ENCODE peak calls at places on chromosomes 4 and X, in nine cellular contexts. R is PC-3, K is IMR-90, J is cardiac muscle cell, C is neural progenitor cell, H is neuronal stem cell, M is mammary epithelial cell, D is transverse colon, N is prostate gland. Q is an unnamed sample. For H3K36me3, the result is how much of the 10 kb centered on the place peaks cover.

GRCh38 chrX:101803451-101803850 is 128.4 kb downstream of the ZMAT1 start:
- DNase-seq in R (peak), K (peak), J (no peak), C (peak), H (no peak), M (no peak), D (no peak), N (no peak), Q (no peak)

GRCh38 chr4:73450398-73451004 is 14.5 kb downstream of the AFP start:
- DNase-seq in R (peak), K (peak), J (no peak), C (peak), H (no peak), M (peak), D (no peak), N (no peak), Q (peak)

GRCh38 chr4:85126991-85127591 is 160.6 kb upstream of the WDFY3 start:
- DNase-seq in R (no peak), K (no peak), J (no peak), C (no peak), H (no peak), M (no peak), D (no peak), N (no peak), Q (no peak)

GRCh38 chrX:131572372-131573014 is 28.6 kb downstream of the OR13H1 start:
- DNase-seq in R (peak), K (no peak), J (no peak), C (no peak), H (no peak), M (no peak), D (no peak), N (no peak), Q (no peak)

GRCh38 chrX:119690921-119691716 is 1.8 kb downstream of the SEPTIN6 start:
- DNase-seq in R (no peak), K (peak), J (no peak), C (no peak), H (no peak), M (peak), D (peak), N (no peak), Q (peak)

GRCh38 chr4:3406021-3406420 is 35.7 kb upstream of the HGFAC start:
- DNase-seq in R (no peak), K (no peak), J (no peak), C (no peak), H (no peak), M (no peak), D (no peak), N (no peak), Q (no peak)

GRCh38 chr4:183532823-183533222 is 28.0 kb downstream of the ING2 start:
- DNase-seq in R (peak), K (peak), J (no peak), C (no peak), H (no peak), M (peak), D (no peak), N (no peak), Q (peak)

GRCh38 chrX:116379854-116380253 is 56.6 kb upstream of the SLC6A14 start:
- DNase-seq in R (peak), K (peak), J (no peak), C (no peak), H (no peak), M (peak), D (no peak), N (no peak), Q (peak)

GRCh38 chr4:125432078-125432477 is 117.3 kb downstream of the FAT4 start:
- DNase-seq in R (no peak), K (peak), J (peak), C (peak), H (peak), M (no peak), D (no peak), N (no peak), Q (peak)

GRCh38 chr4:111214371-111214770 is 591.5 kb upstream of the PITX2 start:
- DNase-seq in R (no peak), K (no peak), J (no peak), C (no peak), H (no peak), M (no peak), D (no peak), N (no peak), Q (no peak)

GRCh38 chr4:127708985-127709384 is 21.2 kb upstream of the SLC25A31 start:
- DNase-seq in R (peak), K (peak), J (no peak), C (no peak), H (no peak), M (peak), D (no peak), N (peak), Q (peak)

GRCh38 chrX:22202251-22202650 is 70.5 kb upstream of the CBLL2 start:
- DNase-seq in R (no peak), K (no peak), J (no peak), C (no peak), H (no peak), M (no peak), D (no peak), N (no peak), Q (no peak)

GRCh38 chr4:74789518-74789917 is 4.8 kb downstream of the BTC start:
- DNase-seq in R (no peak), K (no peak), J (no peak), C (no peak), H (no peak), M (no peak), D (no peak), N (no peak), Q (no peak)

GRCh38 chrX:3286196-3286920 is 60.1 kb downstream of the MXRA5 start:
- DNase-seq in R (peak), K (peak), J (no peak), C (no peak), H (no peak), M (peak), D (no peak), N (no peak), Q (peak)

GRCh38 chr4:7158081-7158750 is 34.1 kb upstream of the SORCS2 start:
- DNase-seq in R (no peak), K (no peak), J (no peak), C (no peak), H (no peak), M (no peak), D (no peak), N (no peak), Q (no peak)

GRCh38 chr4:60724623-60725022 is 475.5 kb upstream of the ADGRL3 start:
- DNase-seq in R (peak), K (peak), J (peak), C (peak), H (no peak), M (peak), D (no peak), N (no peak), Q (peak)

GRCh38 chr4:98796986-98797385 is 131.9 kb downstream of the EIF4E start:
- DNase-seq in R (no peak), K (no peak), J (no peak), C (no peak), H (no peak), M (no peak), D (no peak), N (no peak), Q (no peak)

GRCh38 chrX:134482371-134482770 is 22.4 kb downstream of the HPRT1 start:
- DNase-seq in R (no peak), K (no peak), J (no peak), C (no peak), H (no peak), M (no peak), D (no peak), N (no peak), Q (no peak)

GRCh38 chrX:22159071-22159470 is 113.6 kb upstream of the CBLL2 start:
- DNase-seq in R (peak), K (peak), J (no peak), C (no peak), H (no peak), M (peak), D (no peak), N (no peak), Q (peak)

GRCh38 chr4:48109413-48110263 is 24.4 kb downstream of the TXK start:
- DNase-seq in R (peak), K (peak), J (peak), C (peak), H (no peak), M (peak), D (no peak), N (peak), Q (peak)

GRCh38 chr4:101136373-101137370 is 210.7 kb downstream of the PPP3CA start:
- DNase-seq in R (peak), K (no peak), J (no peak), C (no peak), H (no peak), M (no peak), D (no peak), N (no peak), Q (no peak)

GRCh38 chr4:128812360-128812958 is 3.0 kb downstream of the JADE1 start:
- DNase-seq in R (peak), K (peak), J (peak), C (peak), H (peak), M (peak), D (no peak), N (peak), Q (peak)

GRCh38 chr4:17985832-17986231 is 35.7 kb downstream of the LCORL start:
- DNase-seq in R (no peak), K (no peak), J (no peak), C (no peak), H (no peak), M (no peak), D (no peak), N (no peak), Q (no peak)

GRCh38 chrX:120664081-120664480 is 34.2 kb upstream of the C1GALT1C1 start:
- DNase-seq in R (peak), K (peak), J (no peak), C (no peak), H (no peak), M (peak), D (no peak), N (no peak), Q (no peak)

GRCh38 chrX:45258741-45259402 is 58.2 kb upstream of the DIPK2B start:
- DNase-seq in R (no peak), K (no peak), J (no peak), C (no peak), H (no peak), M (no peak), D (peak), N (no peak), Q (no peak)

GRCh38 chr4:185792384-185793146 is 19.4 kb downstream of the SORBS2 start:
- DNase-seq in R (peak), K (peak), J (peak), C (peak), H (no peak), M (peak), D (no peak), N (no peak), Q (peak)

GRCh38 chr4:11106769-11107168 is 321.9 kb downstream of the HS3ST1 start:
- DNase-seq in R (no peak), K (no peak), J (no peak), C (no peak), H (no peak), M (peak), D (no peak), N (no peak), Q (no peak)

GRCh38 chr4:3328814-3329663 is 36.2 kb downstream of the RGS12 start:
- DNase-seq in R (no peak), K (no peak), J (peak), C (no peak), H (no peak), M (no peak), D (no peak), N (no peak), Q (no peak)

GRCh38 chrX:137033774-137034507 is at the start of gene GPR101:
- DNase-seq in R (no peak), K (no peak), J (peak), C (peak), H (no peak), M (no peak), D (no peak), N (no peak), Q (no peak)

GRCh38 chr4:86398187-86398586 is 38.3 kb upstream of the MAPK10 start:
- DNase-seq in R (no peak), K (no peak), J (no peak), C (no peak), H (no peak), M (no peak), D (no peak), N (no peak), Q (no peak)

GRCh38 chr4:52051615-52052474 is 741 bp downstream of the SPATA18 start:
- DNase-seq in R (no peak), K (peak), J (peak), C (peak), H (peak), M (peak), D (peak), N (peak), Q (peak)

GRCh38 chrX:35025820-35026219 is 83.2 kb downstream of the FAM47B start:
- DNase-seq in R (no peak), K (no peak), J (no peak), C (no peak), H (no peak), M (no peak), D (no peak), N (no peak), Q (no peak)

GRCh38 chr4:39469429-39470077 is 10.7 kb downstream of the LIAS start:
- DNase-seq in R (peak), K (peak), J (peak), C (peak), H (peak), M (peak), D (no peak), N (peak), Q (peak)

GRCh38 chr4:83328486-83328885 is 6.2 kb downstream of the HPSE start:
- DNase-seq in R (no peak), K (no peak), J (no peak), C (peak), H (no peak), M (no peak), D (no peak), N (no peak), Q (no peak)

GRCh38 chr4:188332265-188332664 is 193.0 kb downstream of the TRIML1 start:
- DNase-seq in R (no peak), K (no peak), J (no peak), C (no peak), H (no peak), M (no peak), D (no peak), N (no peak), Q (peak)
- H3K27ac ChIP-seq in R (no peak), K (no peak), J (no peak), C (no peak), H (no peak), M (no peak), D (no peak), N (no peak), Q (no peak)

DNA sequence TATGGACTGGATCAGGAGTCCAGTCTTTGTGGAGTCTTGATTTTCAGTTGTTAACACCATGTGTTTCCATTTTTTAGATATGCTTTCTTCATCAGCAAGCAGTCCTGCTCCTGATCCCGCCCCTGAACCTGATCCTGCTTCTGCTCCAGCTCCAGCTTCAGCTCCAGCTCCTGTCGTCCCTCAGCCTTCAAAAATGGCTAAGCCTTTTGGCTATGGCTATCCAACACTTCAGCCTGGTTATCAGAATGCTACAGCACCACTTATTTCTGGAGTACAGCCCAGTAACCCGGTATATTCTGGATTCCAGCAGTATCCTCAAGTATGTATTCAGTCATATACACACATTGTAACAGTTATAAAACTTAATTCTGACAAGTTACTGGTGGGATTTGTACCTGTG is 60.9 kb downstream of the SEC24B start:
- DNase-seq in R (no peak), K (no peak), J (peak), C (no peak), H (no peak), M (no peak), D (no peak), N (no peak), Q (no peak)
- H3K36me3 ChIP-seq in R (under half), K (under half), J (under half), C (under half), H (under half), M (under half), D (under half), N (under half), Q (under half)

GRCh38 chrX:154742623-154743022 is 8.3 kb downstream of the GAB3 start:
- DNase-seq in R (no peak), K (no peak), J (no peak), C (no peak), H (no peak), M (no peak), D (no peak), N (no peak), Q (no peak)

GRCh38 chrX:154734101-154734781 is 16.6 kb downstream of the GAB3 start:
- DNase-seq in R (peak), K (peak), J (no peak), C (no peak), H (no peak), M (peak), D (peak), N (no peak), Q (peak)

GRCh38 chrX:154735695-154736393 is 15.0 kb downstream of the GAB3 start:
- DNase-seq in R (peak), K (peak), J (no peak), C (no peak), H (no peak), M (peak), D (peak), N (no peak), Q (peak)

GRCh38 chrX:154739952-154740351 is 10.9 kb downstream of the GAB3 start:
- DNase-seq in R (no peak), K (no peak), J (no peak), C (no peak), H (no peak), M (no peak), D (no peak), N (no peak), Q (no peak)

DNA sequence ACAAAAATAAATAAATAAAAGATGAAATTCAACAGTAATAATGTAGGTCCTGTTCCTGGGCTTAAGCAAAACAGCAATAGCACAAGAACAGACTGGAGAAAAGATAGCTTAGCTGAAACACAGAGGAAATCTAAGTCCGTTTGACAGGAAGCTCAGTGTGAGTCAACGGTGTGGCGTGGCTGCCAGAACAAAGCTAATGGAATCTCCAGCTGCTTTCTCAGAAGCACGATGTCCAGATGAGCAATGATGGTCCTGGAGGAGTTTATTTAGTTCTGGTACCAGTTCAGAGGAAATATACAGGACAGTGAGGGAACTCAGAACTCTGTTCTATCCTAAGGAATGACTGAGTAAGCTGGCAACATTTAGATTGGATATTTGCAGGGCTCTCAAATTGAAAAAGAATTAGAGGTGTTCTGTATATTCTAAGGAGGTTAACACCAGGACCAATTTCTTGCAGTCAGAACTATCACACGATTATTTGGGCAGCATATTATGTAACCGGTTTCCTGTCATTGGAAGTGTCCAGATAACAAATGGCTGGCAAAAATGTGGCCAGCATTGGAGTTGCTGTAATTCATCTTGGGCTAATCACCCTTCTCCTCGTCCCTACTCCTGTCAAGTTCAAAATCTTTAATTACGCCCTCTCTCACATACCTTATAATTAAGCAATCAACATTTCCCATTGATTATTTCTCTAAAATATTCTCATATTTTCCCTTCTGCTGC is 12.7 kb downstream of the GAB3 start:
- DNase-seq in R (peak), K (peak), J (no peak), C (no peak), H (no peak), M (peak), D (peak), N (no peak), Q (peak)
- H3K27ac ChIP-seq in R (peak), K (no peak), J (no peak), C (no peak), H (no peak), M (no peak), D (peak), N (no peak), Q (peak)

GRCh38 chr4:112647785-112648184 is 10.8 kb downstream of the LARP7 start:
- DNase-seq in R (no peak), K (no peak), J (no peak), C (peak), H (no peak), M (no peak), D (no peak), N (no peak), Q (peak)
- H3K36me3 ChIP-seq in R (under half), K (under half), J (under half), C (under half), H (under half), M (under half), D (half or more), N (under half), Q (under half)

Q was measured in brain microvascular endothelial cell.